ENCODE peak calls at places on chromosomes 4 and X, in nine cellular contexts. G, H, U, Q, V, T, A, E and I are unnamed samples.

GRCh38 chr4:8005814-8006215 is 66.2 kb upstream of the AFAP1 start:
- DNase-seq in H (no peak), E (no peak), T (no peak), G (no peak), A (no peak), V (no peak), U (no peak), Q (no peak), I (no peak)

GRCh38 chr4:55399581-55399980 is 3.8 kb downstream of the TMEM165 start:
- DNase-seq in E (no peak), Q (no peak), G (no peak), U (no peak), A (no peak), V (peak), T (no peak), H (no peak), I (no peak)

GRCh38 chrX:1425381-1425780 is 27.3 kb downstream of the ASMTL start:
- DNase-seq in T (no peak), G (no peak), H (no peak), E (no peak), Q (no peak), U (no peak), V (no peak), A (no peak), I (no peak)

GRCh38 chr4:73998040-73999011 is at the start of gene CXCL5:
- DNase-seq in E (no peak), V (peak), Q (peak), G (peak), A (no peak), H (peak), T (peak), U (peak), I (peak)

GRCh38 chr4:140136509-140136908 is 17.5 kb downstream of the MAML3 start:
- DNase-seq in T (peak), G (no peak), V (peak), U (no peak), Q (peak), E (no peak), A (no peak), H (peak), I (no peak)

GRCh38 chr4:67558493-67558892 is at the start of gene STAP1:
- DNase-seq in H (no peak), G (no peak), T (no peak), Q (no peak), E (no peak), V (no peak), U (no peak), A (no peak), I (no peak)

GRCh38 chr4:110636231-110636676 is 13.4 kb upstream of the PITX2 start:
- DNase-seq in Q (no peak), T (no peak), U (no peak), G (no peak), E (peak), V (no peak), A (no peak), H (no peak), I (no peak)

GRCh38 chr4:56200275-56200674 is 187.0 kb downstream of the AASDH start:
- DNase-seq in H (no peak), G (no peak), U (no peak), Q (no peak), V (no peak), E (no peak), T (no peak), A (no peak), I (no peak)

GRCh38 chr4:73010789-73011628 is 58.5 kb downstream of the COX18 start:
- DNase-seq in G (no peak), V (no peak), H (no peak), T (no peak), E (no peak), A (no peak), U (no peak), Q (no peak), I (no peak)

DNA sequence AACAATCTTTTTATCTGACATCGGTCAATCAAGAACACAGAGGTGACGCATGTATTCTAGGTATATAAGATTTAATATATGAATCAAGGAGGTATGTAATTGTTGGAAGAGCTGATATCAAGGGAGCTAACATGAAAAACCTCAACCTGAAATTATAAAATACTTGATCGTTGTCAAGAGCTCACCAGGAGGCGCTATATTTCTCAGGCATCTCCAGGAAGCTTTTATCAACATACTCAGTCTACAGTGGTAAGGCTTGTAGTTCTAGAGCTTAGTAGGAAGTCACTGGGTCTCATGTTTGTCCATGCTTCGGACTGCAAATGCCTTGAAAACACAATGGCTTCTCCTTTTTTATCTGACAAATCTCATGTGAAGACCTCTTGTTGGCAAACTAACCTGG is 156.1 kb downstream of the GRXCR1 start:
- DNase-seq in A (no peak), E (no peak), T (no peak), H (no peak), Q (no peak), G (no peak), U (no peak), V (no peak), I (no peak)
- TF ChIP-seq CTCF in A (peak), E (no peak), T (no peak), H (peak), Q (no peak), G (no peak), U (peak), V (no peak), I (no peak)

GRCh38 chr4:2798399-2799301 is 5.8 kb downstream of the SH3BP2 start:
- DNase-seq in G (peak), U (no peak), A (no peak), Q (no peak), E (no peak), V (peak), H (no peak), T (no peak), I (no peak)
- TF ChIP-seq CTCF in G (no peak), U (no peak), A (no peak), Q (no peak), E (no peak), V (no peak), H (no peak), T (no peak), I (no peak)

GRCh38 chrX:30141966-30142365 is 73.4 kb upstream of the MAGEB2 start:
- DNase-seq in V (peak), T (peak), E (peak), H (peak), A (peak), U (peak), Q (peak), G (no peak), I (no peak)
- TF ChIP-seq CTCF in V (no peak), T (peak), E (peak), H (peak), A (peak), U (no peak), Q (peak), G (peak), I (peak)

GRCh38 chrX:41148553-41148952 is 63.3 kb downstream of the USP9X start:
- DNase-seq in T (peak), V (peak), G (no peak), U (no peak), H (peak), A (peak), E (no peak), Q (peak), I (no peak)

GRCh38 chrX:41142130-41142529 is 56.9 kb downstream of the USP9X start:
- DNase-seq in G (no peak), A (no peak), V (peak), H (no peak), E (no peak), U (no peak), Q (no peak), T (no peak), I (no peak)

GRCh38 chrX:41150043-41150442 is 64.8 kb downstream of the USP9X start:
- DNase-seq in T (no peak), Q (no peak), A (no peak), G (no peak), E (no peak), U (no peak), H (no peak), V (no peak), I (no peak)

GRCh38 chrX:41144873-41145272 is 59.6 kb downstream of the USP9X start:
- DNase-seq in E (no peak), H (no peak), U (no peak), V (peak), A (no peak), T (peak), Q (peak), G (no peak), I (no peak)

DNA sequence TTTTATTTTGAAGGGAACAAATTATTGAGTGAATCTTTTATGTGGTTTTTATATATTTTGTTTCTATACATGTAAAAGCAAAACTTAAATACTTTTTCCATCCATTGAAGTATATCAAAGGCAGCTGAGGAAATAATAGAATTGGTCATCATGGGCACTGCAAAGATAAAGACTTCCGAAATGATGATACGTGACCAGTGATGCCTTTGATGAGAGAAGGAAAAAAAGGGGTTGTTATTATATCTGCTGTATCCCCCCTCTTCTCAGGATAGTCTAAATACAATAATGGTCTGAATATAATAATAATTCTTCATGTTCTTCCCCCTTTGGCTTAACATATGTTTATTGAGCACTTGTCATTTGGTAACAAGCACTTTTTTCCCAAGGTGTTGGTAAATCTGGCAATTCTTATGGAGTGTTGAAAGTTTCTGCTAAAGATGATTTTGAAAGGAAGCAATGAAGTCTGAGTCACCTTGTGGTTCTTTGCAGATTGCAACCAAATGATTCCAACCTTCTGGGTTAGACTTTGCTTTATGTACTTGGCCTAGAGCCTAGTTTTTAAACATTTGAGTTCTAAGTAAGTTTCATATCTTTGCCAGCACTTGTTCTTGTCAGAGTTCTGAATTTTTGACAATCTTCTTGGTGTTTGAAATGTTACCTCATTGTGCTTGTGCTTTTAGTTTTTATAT is 60.8 kb downstream of the USP9X start:
- DNase-seq in Q (peak), V (peak), T (peak), E (peak), G (no peak), U (no peak), A (peak), H (peak), I (no peak)
- TF ChIP-seq CTCF in Q (peak), V (no peak), T (peak), E (no peak), G (no peak), U (no peak), A (no peak), H (peak), I (no peak)

DNA sequence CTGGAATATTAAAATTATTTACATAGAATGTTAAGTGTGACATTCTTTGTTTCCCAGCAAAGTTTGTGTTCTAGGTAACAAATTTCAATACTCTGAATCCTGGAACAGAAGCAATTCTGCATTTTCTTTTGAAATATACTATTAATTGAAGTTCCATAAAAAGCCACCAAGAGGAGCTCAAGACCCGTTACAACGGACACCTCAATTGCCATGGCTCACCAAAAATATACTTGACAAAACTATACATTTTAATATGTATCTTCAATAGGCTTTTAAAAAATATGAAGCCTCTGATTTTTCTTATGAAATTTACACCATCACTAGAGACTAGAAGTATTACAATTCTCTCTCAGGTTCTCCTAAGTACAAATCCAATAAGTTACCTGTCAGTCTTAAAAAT is 111.4 kb downstream of the NYX start:
- DNase-seq in U (no peak), Q (peak), T (peak), A (no peak), E (no peak), H (peak), G (no peak), V (peak), I (no peak)
- TF ChIP-seq CTCF in U (no peak), Q (peak), T (peak), A (peak), E (peak), H (peak), G (peak), V (peak), I (peak)

GRCh38 chrX:47523713-47524166 is 37.3 kb upstream of the ARAF start:
- DNase-seq in V (no peak), A (no peak), H (no peak), E (no peak), T (no peak), Q (no peak), G (no peak), U (peak), I (peak)
- TF ChIP-seq CTCF in V (no peak), A (no peak), H (no peak), E (no peak), T (no peak), Q (no peak), G (no peak), U (no peak), I (no peak)

GRCh38 chr4:148999924-149000323 is 557.7 kb upstream of the NR3C2 start:
- DNase-seq in A (no peak), U (no peak), Q (no peak), T (no peak), G (no peak), H (no peak), E (no peak), V (no peak), I (no peak)

GRCh38 chr4:148998719-148999118 is 556.5 kb upstream of the NR3C2 start:
- DNase-seq in Q (peak), G (no peak), T (peak), V (no peak), U (peak), H (peak), E (peak), A (peak), I (no peak)
- TF ChIP-seq CTCF in Q (no peak), G (peak), T (peak), V (peak), U (peak), H (peak), E (peak), A (peak), I (peak)

GRCh38 chr4:103918214-103918613 is 198.4 kb upstream of the TACR3 start:
- DNase-seq in V (no peak), G (no peak), E (no peak), Q (no peak), A (no peak), H (no peak), U (no peak), T (no peak), I (no peak)

DNA sequence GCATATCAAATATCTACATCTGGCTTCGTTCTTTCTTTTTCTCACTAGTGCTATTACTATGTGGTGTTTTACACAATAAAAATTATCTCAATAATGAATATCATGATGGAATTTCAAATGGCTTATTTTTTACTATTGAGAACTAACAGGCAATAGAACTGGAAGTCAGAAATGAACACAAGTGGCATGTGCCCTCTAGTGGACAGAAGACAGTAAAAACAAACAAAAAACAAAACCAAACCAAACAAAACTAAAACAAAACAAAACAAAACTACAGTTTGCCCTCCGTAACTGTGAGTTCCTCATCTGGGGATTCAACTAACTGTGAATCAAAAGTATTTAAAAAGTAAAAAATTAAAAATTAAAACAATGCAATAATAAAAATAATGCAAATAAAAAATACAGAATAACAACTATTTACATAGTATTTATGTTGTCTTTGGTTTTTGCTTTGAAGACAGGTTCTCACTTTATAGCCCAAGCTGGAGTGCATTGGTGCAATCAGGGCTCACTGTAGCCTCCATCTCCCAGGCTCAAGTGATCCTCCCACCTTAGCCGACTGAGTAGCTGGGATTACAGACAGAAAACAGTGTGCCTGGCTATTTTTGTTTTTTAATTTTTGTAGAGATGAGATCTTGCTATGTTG is 195.6 kb upstream of the TACR3 start:
- DNase-seq in Q (peak), U (no peak), A (no peak), G (no peak), T (peak), H (no peak), E (peak), V (peak), I (no peak)
- TF ChIP-seq CTCF in Q (peak), U (peak), A (peak), G (peak), T (peak), H (peak), E (peak), V (peak), I (peak)